ENCODE peak calls at places on chromosomes 1 and 21, in ten cellular contexts. X is K562, T is stomach, K is spleen, I is H1, R is A549, A is esophagus squamous epithelium, O is right lobe of liver, Q is heart left ventricle, U is suprapubic skin. J is an unnamed sample.

GRCh38 chr1:53511323-53511932 is 52.2 kb downstream of the DMRTB1 start:
- DNase-seq in X (no peak), R (no peak), A (no peak), K (no peak), Q (peak), I (no peak), T (no peak), O (no peak), U (no peak), J (no peak)

GRCh38 chr1:241376711-241377110 is 19.7 kb upstream of the RGS7 start:
- DNase-seq in O (no peak), U (no peak), K (no peak), R (no peak), I (no peak), Q (no peak), T (no peak), X (no peak), A (no peak), J (no peak)

GRCh38 chr1:229341811-229342304 is 989 bp downstream of the CCSAP start:
- DNase-seq in K (no peak), I (no peak), U (no peak), A (no peak), X (peak), Q (no peak), R (no peak), T (no peak), O (no peak), J (no peak)

GRCh38 chr1:244674446-244674845 is 21.5 kb downstream of the DESI2 start:
- DNase-seq in I (no peak), T (no peak), A (no peak), R (no peak), K (no peak), O (no peak), Q (no peak), X (no peak), U (no peak), J (no peak)

GRCh38 chr1:91501527-91501859 is 842 bp downstream of the CDC7 start:
- DNase-seq in Q (no peak), O (no peak), I (no peak), R (peak), A (no peak), T (no peak), K (no peak), X (no peak), U (no peak), J (no peak)

GRCh38 chr21:34526236-34526617 is 14.2 kb upstream of the KCNE1 start:
- DNase-seq in K (no peak), X (no peak), T (no peak), R (no peak), O (no peak), A (no peak), I (no peak), Q (no peak), U (no peak), J (no peak)

GRCh38 chr1:55225228-55225627 is 10.1 kb upstream of the USP24 start:
- DNase-seq in X (no peak), A (no peak), O (no peak), R (no peak), T (no peak), I (no peak), U (no peak), K (no peak), Q (no peak), J (no peak)

GRCh38 chr1:187691439-187691838 is 862.7 kb downstream of the PLA2G4A start:
- DNase-seq in X (no peak), R (peak), I (no peak), Q (no peak), U (no peak), K (no peak), A (no peak), O (no peak), T (no peak), J (no peak)

GRCh38 chr1:240619901-240620621 is 8.1 kb upstream of the GREM2 start:
- DNase-seq in X (no peak), O (no peak), R (no peak), K (no peak), T (no peak), Q (no peak), A (no peak), I (no peak), U (no peak), J (no peak)

GRCh38 chr1:1069061-1069710 is 4.9 kb downstream of the RNF223 start:
- DNase-seq in X (peak), U (no peak), O (peak), K (peak), I (peak), A (no peak), R (peak), T (peak), Q (peak), J (no peak)

GRCh38 chr1:117289316-117289715 is 77.9 kb upstream of the MAN1A2 start:
- DNase-seq in U (no peak), A (no peak), Q (no peak), T (no peak), R (no peak), O (no peak), K (no peak), X (no peak), I (no peak), J (no peak)

GRCh38 chr1:37476087-37476452 is 1.7 kb downstream of the ZC3H12A start:
- DNase-seq in T (no peak), U (no peak), Q (no peak), K (no peak), O (no peak), R (no peak), A (no peak), X (no peak), I (no peak), J (no peak)

GRCh38 chr1:244960904-244961303 is 96.6 kb upstream of the HNRNPU start:
- DNase-seq in A (no peak), U (no peak), K (no peak), I (no peak), X (no peak), O (no peak), R (no peak), Q (no peak), T (no peak), J (no peak)

GRCh38 chr1:114609826-114610225 is 28.4 kb upstream of the BCAS2 start:
- DNase-seq in X (no peak), A (no peak), O (no peak), T (no peak), K (no peak), R (no peak), U (no peak), I (no peak), Q (no peak), J (no peak)

GRCh38 chr1:220527279-220528048 is 472 bp upstream of the MARK1 start:
- DNase-seq in T (no peak), Q (peak), K (no peak), I (no peak), R (no peak), A (no peak), X (no peak), U (no peak), O (no peak), J (peak)

GRCh38 chr1:181057079-181057478 is 23.3 kb downstream of the MR1 start:
- DNase-seq in O (no peak), U (no peak), A (no peak), I (no peak), X (no peak), Q (no peak), K (no peak), T (no peak), R (no peak), J (no peak)

GRCh38 chr1:168187180-168187579 is 8.4 kb downstream of the TIPRL start:
- DNase-seq in K (no peak), X (no peak), A (no peak), U (no peak), R (no peak), T (no peak), O (no peak), I (no peak), Q (no peak), J (no peak)

GRCh38 chr1:55233149-55233777 is 18.1 kb upstream of the USP24 start:
- DNase-seq in K (no peak), O (no peak), Q (no peak), R (no peak), T (no peak), U (no peak), I (no peak), A (no peak), X (no peak), J (no peak)

GRCh38 chr1:63651110-63651776 is 58.0 kb downstream of the PGM1 start:
- DNase-seq in K (no peak), Q (no peak), X (no peak), R (no peak), A (no peak), I (no peak), U (no peak), O (no peak), T (no peak), J (no peak)

GRCh38 chr21:29078884-29079765 is 5.7 kb upstream of the CCT8 start:
- DNase-seq in R (no peak), A (no peak), I (no peak), Q (no peak), O (no peak), K (no peak), X (no peak), U (no peak), T (no peak), J (no peak)

GRCh38 chr1:152168535-152168868 is 9.5 kb upstream of the RPTN start:
- DNase-seq in I (no peak), X (no peak), O (no peak), T (no peak), Q (no peak), R (no peak), U (no peak), A (no peak), K (no peak), J (no peak)
- H3K27ac ChIP-seq in I (no peak), X (no peak), O (no peak), T (no peak), Q (no peak), R (peak), U (peak), A (peak), K (peak), J (no peak)

GRCh38 chr1:22920734-22921451 is 51.8 kb downstream of the LACTBL1 start:
- DNase-seq in U (no peak), K (peak), I (no peak), X (no peak), R (no peak), A (no peak), T (no peak), Q (no peak), O (no peak), J (no peak)

GRCh38 chr1:22919341-22920025 is 53.2 kb downstream of the LACTBL1 start:
- DNase-seq in I (no peak), U (no peak), K (peak), X (no peak), O (no peak), Q (no peak), A (no peak), T (no peak), R (no peak), J (no peak)

GRCh38 chr1:22920026-22920733 is 52.5 kb downstream of the LACTBL1 start:
- DNase-seq in Q (no peak), O (no peak), U (no peak), X (no peak), I (no peak), K (no peak), A (no peak), T (no peak), R (no peak), J (no peak)

GRCh38 chr1:22916469-22916817 is 56.2 kb downstream of the LACTBL1 start:
- DNase-seq in K (no peak), I (no peak), O (no peak), T (no peak), X (no peak), R (no peak), A (no peak), Q (no peak), U (no peak), J (no peak)

DNA sequence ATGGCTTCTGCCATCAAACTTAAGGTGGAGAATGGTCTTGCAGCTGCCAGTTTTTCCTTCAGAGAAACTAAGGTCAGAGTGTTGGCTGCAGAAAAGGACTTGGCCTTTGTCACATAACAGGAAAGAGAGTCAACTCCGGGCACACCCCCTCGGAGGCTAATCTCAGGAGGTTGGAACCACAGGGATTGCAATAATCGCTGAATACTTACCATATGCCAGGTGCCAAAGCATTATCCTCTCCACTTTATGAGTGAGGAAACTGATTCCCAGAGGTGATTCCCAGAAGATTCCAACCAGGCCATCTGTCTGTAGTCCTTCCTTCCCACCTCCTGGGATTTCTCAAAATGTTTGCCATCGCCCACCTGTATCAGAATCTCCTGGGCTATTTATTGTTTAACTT is 54.0 kb downstream of the LACTBL1 start:
- DNase-seq in O (no peak), T (no peak), A (no peak), U (no peak), R (no peak), K (no peak), X (no peak), Q (no peak), I (no peak), J (no peak)
- TF ChIP-seq POLR2A in O (no peak), T (no peak), A (no peak), U (no peak), R (no peak), K (no peak), X (no peak), Q (no peak), I (no peak), J (no peak)

GRCh38 chr1:205046870-205047269 is 3.9 kb downstream of the CNTN2 start:
- DNase-seq in T (no peak), X (no peak), K (no peak), R (no peak), O (no peak), A (no peak), U (no peak), I (no peak), Q (no peak), J (no peak)
- H3K27ac ChIP-seq in T (no peak), X (no peak), K (no peak), R (no peak), O (no peak), A (no peak), U (no peak), I (no peak), Q (no peak), J (no peak)

GRCh38 chr1:227945891-227946623 is 1.7 kb downstream of the WNT9A start:
- DNase-seq in K (peak), A (no peak), I (no peak), R (peak), T (peak), X (peak), U (peak), Q (peak), O (peak), J (no peak)
- TF ChIP-seq POLR2A in K (no peak), A (no peak), I (no peak), R (no peak), T (no peak), X (no peak), U (no peak), Q (no peak), O (no peak), J (no peak)

DNA sequence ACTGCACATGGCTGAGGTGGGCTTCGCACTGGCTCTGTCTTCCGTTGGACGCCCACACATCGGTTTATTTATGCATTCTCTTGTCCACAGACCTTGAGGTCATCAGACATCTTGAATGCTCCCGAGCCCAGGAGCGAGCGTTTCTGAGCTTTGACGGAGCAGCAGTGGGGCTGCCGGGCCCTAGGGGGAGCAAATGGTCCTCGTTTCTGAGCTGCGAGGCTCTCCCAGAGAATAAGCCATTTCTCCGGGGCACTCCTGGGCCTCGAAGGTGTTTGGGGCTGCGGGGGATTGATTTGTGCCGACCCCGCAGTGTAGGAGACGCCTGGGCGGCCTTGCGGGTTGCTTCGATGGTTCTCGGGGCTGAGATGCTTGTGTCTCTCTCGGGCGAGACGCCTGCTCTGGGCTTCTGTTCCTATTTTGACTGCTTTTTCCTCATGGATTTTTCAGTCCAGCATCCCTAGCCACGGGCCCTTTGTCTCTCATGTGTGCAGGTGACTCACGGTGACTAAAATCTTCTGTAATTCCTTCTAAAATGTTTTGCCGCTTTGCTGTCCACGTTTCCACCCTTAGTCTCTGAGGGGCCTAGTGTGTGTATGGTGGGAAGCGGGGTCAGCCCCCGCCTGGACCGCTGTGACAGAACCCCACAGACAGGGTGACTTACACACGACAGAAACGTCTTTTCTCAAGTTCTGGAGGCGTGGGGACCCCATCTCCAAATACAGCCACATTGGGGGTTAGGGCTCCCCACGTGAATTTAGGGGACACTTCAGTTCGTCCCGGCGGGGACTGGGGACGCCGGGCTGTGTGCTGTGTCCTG is 62.1 kb downstream of the FAAP20 start:
- DNase-seq in K (peak), T (no peak), Q (peak), R (no peak), X (peak), U (peak), I (no peak), A (no peak), O (no peak), J (peak)
- H3K27ac ChIP-seq in K (peak), T (peak), Q (peak), R (peak), X (no peak), U (peak), I (no peak), A (peak), O (peak), J (peak)

GRCh38 chr1:247210062-247210385 is 38.2 kb upstream of the ZNF124 start:
- DNase-seq in I (no peak), O (no peak), U (no peak), R (peak), X (no peak), Q (no peak), T (no peak), A (no peak), K (no peak), J (no peak)

GRCh38 chr1:247209306-247209900 is 37.6 kb upstream of the ZNF124 start:
- DNase-seq in Q (no peak), T (no peak), X (no peak), R (no peak), I (no peak), K (no peak), U (no peak), O (no peak), A (no peak), J (no peak)

DNA sequence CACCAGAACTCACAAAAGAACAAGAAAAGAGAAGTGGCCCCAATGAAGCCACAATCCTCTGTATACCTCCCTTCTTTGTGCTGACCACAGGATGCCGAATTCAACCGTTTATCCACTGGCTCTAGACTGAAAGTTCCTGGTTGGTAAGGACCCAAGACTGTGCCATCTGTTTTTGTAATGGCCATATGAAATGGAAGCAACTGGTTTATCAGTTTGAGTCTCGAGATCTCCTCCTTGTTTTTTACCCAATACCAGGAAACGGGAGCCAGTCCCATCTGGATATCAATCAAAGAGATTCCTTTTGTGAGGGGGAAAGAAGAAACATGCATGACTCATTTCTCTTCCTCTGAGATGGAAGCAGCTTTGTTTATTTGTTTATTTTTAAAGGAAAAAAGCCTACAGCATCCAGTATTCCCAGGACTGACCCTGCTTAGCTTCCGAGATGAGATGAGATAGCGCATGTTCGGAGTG is 32.4 kb upstream of the ZNF124 start:
- DNase-seq in O (no peak), I (no peak), R (no peak), U (no peak), T (no peak), A (no peak), X (no peak), K (no peak), Q (no peak), J (no peak)
- TF ChIP-seq POLR2A in O (no peak), I (no peak), R (no peak), U (no peak), T (no peak), A (no peak), X (no peak), K (no peak), Q (no peak), J (no peak)

GRCh38 chr21:42330380-42331336 is 15.4 kb upstream of the TFF3 start:
- DNase-seq in K (peak), R (no peak), Q (no peak), O (peak), T (no peak), A (no peak), X (no peak), U (no peak), I (no peak), J (no peak)

GRCh38 chr21:42337276-42337675 is 13.5 kb downstream of the TFF2 start:
- DNase-seq in U (no peak), R (no peak), X (no peak), O (no peak), T (no peak), Q (no peak), I (no peak), K (no peak), A (no peak), J (no peak)

GRCh38 chr21:42332557-42332956 is 17.3 kb upstream of the TFF3 start:
- DNase-seq in R (no peak), Q (no peak), I (no peak), O (peak), X (no peak), A (no peak), U (no peak), T (no peak), K (peak), J (no peak)

GRCh38 chr21:42336065-42336464 is 14.7 kb downstream of the TFF2 start:
- DNase-seq in I (peak), U (no peak), A (no peak), Q (no peak), K (peak), O (peak), X (no peak), R (no peak), T (no peak), J (no peak)

GRCh38 chr21:42331660-42332059 is 16.5 kb upstream of the TFF3 start:
- DNase-seq in Q (no peak), I (no peak), X (no peak), U (no peak), R (no peak), A (no peak), T (no peak), O (no peak), K (no peak), J (no peak)
- H3K27ac ChIP-seq in Q (no peak), I (no peak), X (no peak), U (no peak), R (no peak), A (no peak), T (no peak), O (no peak), K (no peak), J (no peak)

GRCh38 chr1:67853704-67854103 is 20.4 kb upstream of the GNG12 start:
- DNase-seq in R (peak), Q (peak), U (no peak), X (peak), A (no peak), T (peak), O (peak), I (peak), K (no peak), J (peak)
- TF ChIP-seq POLR2A in R (no peak), Q (no peak), U (no peak), X (no peak), A (no peak), T (no peak), O (no peak), I (no peak), K (no peak), J (no peak)

J was measured in tibial nerve.